ENCODE peak calls at places on chromosomes 3 and 15, in four cellular contexts. H, E, D and X are unnamed samples.

GRCh38 chr3:195692361-195692700 is 28.4 kb upstream of the MUC20 start:
- DNase-seq in H (no peak), E (no peak), D (no peak), X (no peak)

GRCh38 chr3:63353383-63353782 is 75.3 kb downstream of the SYNPR start:
- DNase-seq in H (no peak), E (no peak), D (peak; percentile 6), X (no peak)

GRCh38 chr3:197791120-197792018 is at the start of gene LRCH3:
- DNase-seq in H (peak; percentile 91), E (peak; percentile 89), D (peak; percentile 93), X (peak; percentile 79)

GRCh38 chr3:17935217-17935616 is 192.8 kb upstream of the TBC1D5 start:
- DNase-seq in H (no peak), E (no peak), D (no peak), X (no peak)

GRCh38 chr15:90358124-90359033 is 6.3 kb downstream of the ZNF774 start:
- DNase-seq in H (no peak), E (no peak), D (no peak), X (no peak)

GRCh38 chr3:45179163-45179562 is 33.0 kb upstream of the CDCP1 start:
- DNase-seq in H (no peak), E (no peak), D (no peak), X (no peak)

GRCh38 chr3:48301814-48302194 is 31.7 kb downstream of the SPINK8 start:
- DNase-seq in H (peak; percentile 67), E (no peak), D (peak; percentile 63), X (no peak)

GRCh38 chr3:193231201-193231600 is 9.8 kb upstream of the PLAAT1 start:
- DNase-seq in H (no peak), E (no peak), D (peak; percentile 13), X (no peak)

GRCh38 chr3:18580268-18580667 is 155.1 kb upstream of the SATB1 start:
- DNase-seq in H (no peak), E (no peak), D (no peak), X (no peak)

GRCh38 chr3:46675843-46676567 is 17.5 kb downstream of the ALS2CL start:
- DNase-seq in H (peak; percentile 54), E (peak; percentile 21), D (no peak), X (no peak)

GRCh38 chr3:156010829-156011228 is 109.5 kb upstream of the KCNAB1 start:
- DNase-seq in H (no peak), E (no peak), D (peak; percentile 20), X (no peak)

GRCh38 chr3:42822828-42823227 is 13.6 kb downstream of the ACKR2 start:
- DNase-seq in H (no peak), E (no peak), D (no peak), X (no peak)

GRCh38 chr3:181105636-181106035 is 116.1 kb upstream of the DNAJC19 start:
- DNase-seq in H (no peak), E (no peak), D (no peak), X (no peak)

GRCh38 chr3:127412578-127413317 is 124.9 kb upstream of the PRR20G start:
- DNase-seq in H (no peak), E (peak; percentile 41), D (no peak), X (no peak)

GRCh38 chr3:104461431-104461830 is 905.3 kb upstream of the ALCAM start:
- DNase-seq in H (no peak), E (no peak), D (no peak), X (no peak)

GRCh38 chr3:108113975-108114374 is 23.1 kb upstream of the CD47 start:
- DNase-seq in H (no peak), E (no peak), D (no peak), X (no peak)

GRCh38 chr3:174125267-174125844 is 727.8 kb downstream of the NLGN1 start:
- DNase-seq in H (no peak), E (no peak), D (peak; percentile 3), X (no peak)

GRCh38 chr15:73246898-73247297 is 121.9 kb downstream of the HCN4 start:
- DNase-seq in H (no peak), E (no peak), D (no peak), X (no peak)

GRCh38 chr3:59374812-59375211 is 325.0 kb upstream of the CFAP20DC start:
- DNase-seq in H (no peak), E (no peak), D (no peak), X (no peak)

GRCh38 chr3:87548271-87548670 is 271.9 kb upstream of the POU1F1 start:
- DNase-seq in H (no peak), E (no peak), D (no peak), X (no peak)

GRCh38 chr3:182644800-182645433 is 148.4 kb upstream of the ATP11B start:
- DNase-seq in H (no peak), E (no peak), D (peak; percentile 61), X (no peak)

GRCh38 chr15:83697716-83698115 is 43.8 kb downstream of the ADAMTSL3 start:
- DNase-seq in H (no peak), E (no peak), D (no peak), X (no peak)

GRCh38 chr3:81776643-81777042 is 15.2 kb upstream of the GBE1 start:
- DNase-seq in H (no peak), E (no peak), D (no peak), X (no peak)

GRCh38 chr3:129415378-129415777 is 13.1 kb downstream of the EFCAB12 start:
- DNase-seq in H (no peak), E (no peak), D (no peak), X (no peak)

GRCh38 chr3:45088959-45089358 is 57.2 kb downstream of the CDCP1 start:
- DNase-seq in H (no peak), E (no peak), D (no peak), X (peak; percentile 83)

GRCh38 chr3:143824675-143825074 is 23.6 kb downstream of the SLC9A9 start:
- DNase-seq in H (no peak), E (no peak), D (no peak), X (no peak)

GRCh38 chr3:196563721-196564225 is 4.6 kb downstream of the WDR53 start:
- DNase-seq in H (no peak), E (no peak), D (peak; percentile 87), X (no peak)

GRCh38 chr15:74036271-74037170 is 42.0 kb downstream of the PML start:
- DNase-seq in H (peak; percentile 56), E (no peak), D (peak; percentile 55), X (peak; percentile 7)

GRCh38 chr3:39541917-39542329 is 74.4 kb downstream of the MOBP start:
- DNase-seq in H (no peak), E (no peak), D (peak; percentile 6), X (no peak)

GRCh38 chr3:102195198-102195948 is 239.4 kb upstream of the ZPLD1 start:
- DNase-seq in H (no peak), E (no peak), D (peak; percentile 76), X (peak; percentile 12)

GRCh38 chr3:38516669-38517068 is 20.5 kb downstream of the EXOG start:
- DNase-seq in H (no peak), E (no peak), D (no peak), X (no peak)

GRCh38 chr15:77371850-77372249 is 48.1 kb downstream of the PEAK1 start:
- DNase-seq in H (no peak), E (no peak), D (no peak), X (no peak)

GRCh38 chr15:101269479-101270223 is 7.6 kb downstream of the SELENOS start:
- DNase-seq in H (no peak), E (no peak), D (no peak), X (no peak)

GRCh38 chr3:143951351-143951971 is 20.2 kb upstream of the DIPK2A start:
- DNase-seq in H (no peak), E (no peak), D (peak; percentile 38), X (peak; percentile 1)

GRCh38 chr3:165643433-165643824 is 193.8 kb downstream of the BCHE start:
- DNase-seq in H (no peak), E (no peak), D (peak; percentile 9), X (no peak)

GRCh38 chr3:107767897-107768605 is 245.3 kb downstream of the BBX start:
- DNase-seq in H (no peak), E (no peak), D (no peak), X (no peak)

DNA sequence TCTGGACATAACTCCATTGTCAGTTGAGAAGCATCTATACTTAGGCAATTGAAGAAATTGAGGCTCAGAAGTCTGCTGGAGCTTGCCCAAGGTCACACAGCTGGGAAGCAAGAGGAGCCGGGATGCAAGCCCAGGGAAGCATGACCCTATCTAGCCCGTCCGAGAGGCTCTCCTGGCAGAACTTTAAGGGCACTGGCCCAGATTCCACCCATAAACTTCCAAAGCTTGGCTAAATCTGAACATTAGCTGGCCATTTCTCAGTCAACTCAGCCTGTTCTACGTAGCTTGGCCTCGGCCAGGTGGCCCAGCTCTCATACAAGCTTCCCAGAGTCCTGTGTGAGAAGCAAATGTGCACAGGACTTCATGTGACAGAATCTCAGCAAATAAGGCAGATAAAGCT is 75.8 kb downstream of the LRIG1 start:
- DNase-seq in H (no peak), E (no peak), D (no peak), X (no peak)
- H3K27ac ChIP-seq in H (no peak overlapping the region), E (peak overlapping the region; percentile 68), D (no peak overlapping the region), X (peak overlapping the region; percentile 42)

GRCh38 chr15:52751522-52751921 is 38.6 kb downstream of the ONECUT1 start:
- DNase-seq in H (no peak), E (no peak), D (no peak), X (no peak)

GRCh38 chr15:52745326-52746161 is 44.6 kb downstream of the ONECUT1 start:
- DNase-seq in H (no peak), E (no peak), D (no peak), X (no peak)

GRCh38 chr15:52749250-52749649 is 40.9 kb downstream of the ONECUT1 start:
- DNase-seq in H (no peak), E (no peak), D (no peak), X (no peak)

GRCh38 chr15:52746162-52746721 is 43.9 kb downstream of the ONECUT1 start:
- DNase-seq in H (no peak), E (no peak), D (no peak), X (no peak)
- H3K27ac ChIP-seq in H (no peak overlapping the region), E (no peak overlapping the region), D (no peak overlapping the region), X (no peak overlapping the region)

GRCh38 chr15:44314512-44314911 is 26.0 kb downstream of the GOLM2 start:
- DNase-seq in H (no peak), E (no peak), D (no peak), X (no peak)
- H3K27ac ChIP-seq in H (no peak overlapping the region), E (no peak overlapping the region), D (no peak overlapping the region), X (no peak overlapping the region)

GRCh38 chr15:60917469-60918130 is 311.5 kb downstream of the RORA start:
- DNase-seq in H (peak; percentile 71), E (peak; percentile 62), D (no peak), X (no peak)

GRCh38 chr15:60918234-60918964 is 310.7 kb downstream of the RORA start:
- DNase-seq in H (no peak), E (no peak), D (no peak), X (no peak)

GRCh38 chr15:60914360-60914759 is 314.7 kb downstream of the RORA start:
- DNase-seq in H (no peak), E (no peak), D (no peak), X (no peak)

GRCh38 chr15:60916674-60917468 is 312.2 kb downstream of the RORA start:
- DNase-seq in H (peak; percentile 92), E (peak; percentile 93), D (peak; percentile 65), X (peak; percentile 22)

DNA sequence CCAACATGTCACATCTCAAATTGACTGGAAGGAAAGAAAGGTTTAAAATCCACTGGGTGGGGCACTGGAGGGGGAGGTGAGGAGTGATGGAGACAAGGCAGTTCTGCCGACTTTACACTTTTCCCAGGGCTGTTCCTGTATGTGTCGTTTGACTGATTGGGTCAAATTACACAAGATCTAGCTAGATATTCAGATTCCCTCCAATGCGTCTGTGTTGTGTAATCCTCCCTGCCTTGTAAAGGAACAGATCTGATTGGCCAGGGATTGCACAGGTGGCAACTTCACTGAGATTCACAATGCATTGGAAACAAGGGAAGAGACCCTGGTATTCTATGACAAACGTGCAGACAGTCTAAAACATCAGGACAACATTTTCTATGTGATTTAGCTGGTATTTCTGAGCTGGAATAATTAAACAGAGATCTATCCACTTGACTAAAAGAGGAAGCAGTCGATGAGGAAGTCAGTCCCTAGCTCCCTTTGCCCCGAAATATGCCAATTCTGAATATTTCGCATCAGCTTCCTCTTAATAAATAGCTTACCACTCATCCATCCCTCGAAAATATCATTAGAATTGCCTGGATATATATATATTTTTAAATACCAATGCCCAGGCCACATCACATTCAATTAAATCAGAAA is 312.9 kb downstream of the RORA start:
- DNase-seq in H (no peak), E (no peak), D (no peak), X (no peak)
- H3K27ac ChIP-seq in H (peak overlapping the region; percentile 81), E (no peak overlapping the region), D (no peak overlapping the region), X (no peak overlapping the region)